ENCODE peak calls at places on chromosomes 7 and 10, in four cellular contexts. D, G, W and X are unnamed samples.

GRCh38 chr10:53957401-53957800 is 843.6 kb downstream of the PCDH15 start:
- DNase-seq in D (no peak), G (peak; percentile 90), W (no peak), X (peak; percentile 1)

GRCh38 chr10:63707254-63707910 is 186.2 kb downstream of the REEP3 start:
- DNase-seq in D (peak; percentile 48), G (peak; percentile 12), W (peak; percentile 65), X (peak; percentile 91)

GRCh38 chr10:4186849-4187248 is 401.8 kb upstream of the KLF6 start:
- DNase-seq in G (no peak), D (no peak), W (no peak), X (no peak)

GRCh38 chr10:86048973-86049372 is 317.6 kb downstream of the GRID1 start:
- DNase-seq in D (no peak), G (no peak), W (no peak), X (no peak)

GRCh38 chr10:30192846-30193608 is 133.6 kb upstream of the JCAD start:
- DNase-seq in W (no peak), G (no peak), D (peak; percentile 9), X (no peak)

GRCh38 chr7:73473636-73474035 is 40.1 kb downstream of the FZD9 start:
- DNase-seq in G (no peak), D (no peak), W (no peak), X (no peak)

GRCh38 chr10:93072225-93072712 is 1.4 kb upstream of the CYP26A1 start:
- DNase-seq in G (no peak), D (no peak), W (no peak), X (no peak)

GRCh38 chr7:128217030-128217805 is 23.9 kb upstream of the LEP start:
- DNase-seq in D (no peak), G (no peak), W (peak; percentile 50), X (no peak)

GRCh38 chr7:26857534-26858228 is 6.7 kb downstream of the SKAP2 start:
- DNase-seq in G (no peak), D (no peak), W (no peak), X (no peak)

GRCh38 chr7:37320140-37320839 is 128.4 kb downstream of the ELMO1 start:
- DNase-seq in W (no peak), G (peak; percentile 5), D (no peak), X (peak; percentile 12)

GRCh38 chr7:75887669-75888369 is 9.0 kb downstream of the RHBDD2 start:
- DNase-seq in W (no peak), D (no peak), G (no peak), X (no peak)
- TF ChIP-seq KDM1A in W (no peak), D (no peak), G (no peak), X (no peak)

GRCh38 chr10:44956176-44956575 is 3.4 kb upstream of the RASSF4 start:
- DNase-seq in D (no peak), W (no peak), G (no peak), X (no peak)
- TF ChIP-seq MYC in D (no peak), W (no peak), G (no peak), X (no peak)

GRCh38 chr7:147412782-147413186 is 1177.8 kb upstream of the C7orf33 start:
- DNase-seq in W (no peak), D (no peak), G (peak; percentile 1), X (no peak)
- TF ChIP-seq KDM1A in W (no peak), D (no peak), G (no peak), X (no peak)

GRCh38 chr10:71821909-71822763 is 28.9 kb downstream of the PSAP start:
- DNase-seq in D (no peak), W (no peak), G (no peak), X (no peak)
- TF ChIP-seq MYC in D (no peak), W (no peak), G (no peak), X (no peak)

GRCh38 chr7:116876664-116877442 is 14.5 kb downstream of the CAPZA2 start:
- DNase-seq in W (peak; percentile 99), D (no peak), G (no peak), X (no peak)
- TF ChIP-seq KDM1A in W (peak; percentile 98), D (no peak), G (no peak), X (no peak)